ENCODE peak calls at places on chromosomes 5 and 9, in eight cellular contexts. P, K, W, X, M, C, U and B are unnamed samples.

GRCh38 chr5:167304834-167305469 is 986.5 kb upstream of the WWC1 start:
- DNase-seq in W (no peak), U (no peak), C (no peak), P (no peak), M (no peak), K (no peak), X (no peak), B (no peak)

GRCh38 chr5:157371655-157372471 is 88.2 kb upstream of the NIPAL4 start:
- DNase-seq in W (no peak), K (no peak), P (no peak), M (no peak), X (no peak), C (no peak), U (no peak), B (no peak)

GRCh38 chr5:169695025-169695625 is 58.0 kb downstream of the DOCK2 start:
- DNase-seq in W (no peak), P (no peak), U (no peak), K (no peak), C (no peak), M (no peak), X (no peak), B (no peak)

GRCh38 chr5:174505621-174506020 is 218.8 kb upstream of the MSX2 start:
- DNase-seq in C (no peak), W (peak), M (no peak), P (peak), K (no peak), X (no peak), U (no peak), B (no peak)

GRCh38 chr9:14369011-14369410 is 55.1 kb upstream of the NFIB start:
- DNase-seq in W (no peak), P (no peak), K (no peak), M (no peak), U (no peak), C (no peak), X (no peak), B (no peak)

GRCh38 chr9:75147638-75148037 is 59.3 kb downstream of the OSTF1 start:
- DNase-seq in P (no peak), U (no peak), X (no peak), C (no peak), K (no peak), M (no peak), W (no peak), B (no peak)

GRCh38 chr5:14326035-14326909 is 183.1 kb downstream of the TRIO start:
- DNase-seq in P (peak), K (no peak), C (peak), X (no peak), M (no peak), W (no peak), U (no peak), B (no peak)

GRCh38 chr5:169088032-169088726 is 212.8 kb downstream of the SLIT3 start:
- DNase-seq in C (no peak), X (no peak), P (no peak), M (no peak), K (no peak), U (no peak), W (no peak), B (no peak)

GRCh38 chr9:21789541-21790037 is 12.8 kb upstream of the MTAP start:
- DNase-seq in K (no peak), U (peak), C (peak), W (peak), M (peak), P (peak), X (peak), B (no peak)

GRCh38 chr5:131329187-131329540 is 65.3 kb downstream of the CDC42SE2 start:
- DNase-seq in K (no peak), X (no peak), U (no peak), M (no peak), C (no peak), W (no peak), P (no peak), B (no peak)

GRCh38 chr9:134738869-134739659 is 97.5 kb downstream of the COL5A1 start:
- DNase-seq in P (peak), U (peak), K (no peak), X (peak), C (no peak), W (peak), M (peak), B (peak)

GRCh38 chr5:144125163-144125726 is 45.2 kb downstream of the YIPF5 start:
- DNase-seq in K (no peak), X (no peak), W (no peak), C (no peak), M (no peak), U (no peak), P (no peak), B (no peak)

GRCh38 chr9:26112724-26113123 is 434.5 kb upstream of the TUSC1 start:
- DNase-seq in X (no peak), W (peak), P (no peak), K (no peak), U (no peak), M (no peak), C (no peak), B (no peak)

GRCh38 chr9:129561594-129562281 is 59.2 kb downstream of the C9orf50 start:
- DNase-seq in X (no peak), U (peak), M (no peak), P (no peak), C (peak), K (no peak), W (no peak), B (no peak)

GRCh38 chr9:80146466-80146865 is 574.7 kb downstream of the TLE4 start:
- DNase-seq in X (no peak), C (no peak), M (no peak), K (no peak), W (no peak), P (no peak), U (peak), B (no peak)

GRCh38 chr5:73895471-73895870 is 269.5 kb downstream of the ARHGEF28 start:
- DNase-seq in C (no peak), M (no peak), K (no peak), U (no peak), W (no peak), P (no peak), X (no peak), B (no peak)

GRCh38 chr5:80860934-80861613 is 99.1 kb upstream of the RASGRF2 start:
- DNase-seq in U (no peak), C (no peak), K (no peak), X (no peak), M (no peak), W (no peak), P (no peak), B (no peak)

GRCh38 chr9:14517154-14517906 is 175.9 kb downstream of the ZDHHC21 start:
- DNase-seq in C (no peak), X (no peak), P (no peak), W (no peak), K (no peak), M (no peak), U (no peak), B (no peak)

GRCh38 chr5:147690595-147690994 is 91.9 kb downstream of the JAKMIP2 start:
- DNase-seq in U (no peak), P (peak), M (no peak), K (no peak), W (peak), X (no peak), C (no peak), B (no peak)

GRCh38 chr5:126508962-126509279 is 85.7 kb downstream of the GRAMD2B start:
- DNase-seq in U (no peak), C (no peak), M (no peak), P (no peak), K (no peak), X (no peak), W (no peak), B (no peak)

GRCh38 chr5:141223112-141223783 is at the start of gene PCDHB14:
- DNase-seq in X (no peak), P (peak), U (peak), W (peak), K (no peak), M (no peak), C (no peak), B (no peak)

GRCh38 chr5:86749841-86750240 is 132.1 kb downstream of the COX7C start:
- DNase-seq in U (no peak), W (no peak), K (no peak), P (no peak), M (no peak), C (no peak), X (no peak), B (no peak)

GRCh38 chr5:107331882-107332281 is 338.9 kb downstream of the EFNA5 start:
- DNase-seq in W (peak), C (no peak), X (no peak), P (no peak), M (no peak), K (no peak), U (no peak), B (no peak)

GRCh38 chr9:92507005-92507404 is 24.7 kb upstream of the ASPN start:
- DNase-seq in U (no peak), C (no peak), P (no peak), M (no peak), K (no peak), W (no peak), X (no peak), B (no peak)

GRCh38 chr9:81002242-81002641 is 687.1 kb downstream of the TLE1 start:
- DNase-seq in U (no peak), M (no peak), P (no peak), C (no peak), W (peak), X (no peak), K (no peak), B (no peak)